ENCODE peak calls at places on chromosomes 16 and 17, in four cellular contexts. One of them, this sample, is unnamed.

GRCh38 chr17:49646391-49647255 is 31.3 kb downstream of the SPOP start:
- DNase-seq in HepG2: peak; percentile 23
- DNase-seq in SK-N-SH: no peak
- DNase-seq in K562: no peak
- DNase-seq in this sample: no peak

GRCh38 chr16:11986521-11987057 is 10.1 kb downstream of the SNX29 start:
- DNase-seq in K562: no peak
- DNase-seq in HepG2: no peak
- DNase-seq in SK-N-SH: no peak
- DNase-seq in this sample: no peak

GRCh38 chr17:65137076-65137935 is at the start of gene RGS9:
- DNase-seq in K562: peak; percentile 90
- DNase-seq in SK-N-SH: peak; percentile 97
- DNase-seq in HepG2: peak; percentile 52
- DNase-seq in this sample: peak; percentile 91

GRCh38 chr16:20064520-20064919 is 9.2 kb downstream of the GPR139 start:
- DNase-seq in SK-N-SH: no peak
- DNase-seq in K562: no peak
- DNase-seq in HepG2: no peak
- DNase-seq in this sample: no peak

GRCh38 chr17:35740997-35741931 is 9.8 kb downstream of the RASL10B start:
- DNase-seq in SK-N-SH: peak; percentile 74
- DNase-seq in HepG2: no peak
- DNase-seq in K562: no peak
- DNase-seq in this sample: no peak

GRCh38 chr16:8727084-8727590 is 52.7 kb downstream of the ABAT start:
- DNase-seq in HepG2: no peak
- DNase-seq in K562: no peak
- DNase-seq in SK-N-SH: no peak
- DNase-seq in this sample: no peak

GRCh38 chr17:39461911-39462641 is 790 bp downstream of the CDK12 start:
- DNase-seq in K562: peak; percentile 89
- DNase-seq in HepG2: peak; percentile 36
- DNase-seq in SK-N-SH: peak; percentile 84
- DNase-seq in this sample: no peak

GRCh38 chr17:40309031-40309937 is at the start of gene RARA:
- DNase-seq in SK-N-SH: peak; percentile 67
- DNase-seq in HepG2: peak; percentile 51
- DNase-seq in K562: peak; percentile 58
- DNase-seq in this sample: no peak

GRCh38 chr17:66337866-66338472 is 35.6 kb downstream of the PRKCA start:
- DNase-seq in K562: no peak
- DNase-seq in SK-N-SH: no peak
- DNase-seq in HepG2: no peak
- DNase-seq in this sample: no peak

GRCh38 chr16:89115216-89115949 is 21.7 kb downstream of the ACSF3 start:
- DNase-seq in HepG2: no peak
- DNase-seq in K562: peak; percentile 59
- DNase-seq in SK-N-SH: no peak
- DNase-seq in this sample: no peak

GRCh38 chr16:89042711-89043551 is 50.7 kb upstream of the ACSF3 start:
- DNase-seq in SK-N-SH: no peak
- DNase-seq in K562: no peak
- DNase-seq in HepG2: no peak
- DNase-seq in this sample: no peak

GRCh38 chr17:57600092-57600491 is 145.0 kb downstream of the CCDC182 start:
- DNase-seq in K562: no peak
- DNase-seq in HepG2: no peak
- DNase-seq in SK-N-SH: no peak
- DNase-seq in this sample: no peak

GRCh38 chr16:59046335-59046734 is 312.2 kb upstream of the GOT2 start:
- DNase-seq in SK-N-SH: no peak
- DNase-seq in HepG2: no peak
- DNase-seq in K562: no peak
- DNase-seq in this sample: no peak

GRCh38 chr17:58338454-58338841 is 9.9 kb upstream of the TSPOAP1 start:
- DNase-seq in K562: no peak
- DNase-seq in HepG2: no peak
- DNase-seq in SK-N-SH: no peak
- DNase-seq in this sample: no peak

GRCh38 chr17:49783051-49783715 is 5.3 kb upstream of the KAT7 start:
- DNase-seq in SK-N-SH: no peak
- DNase-seq in HepG2: no peak
- DNase-seq in K562: no peak
- DNase-seq in this sample: no peak

GRCh38 chr17:10119203-10120112 is 78.9 kb downstream of the GAS7 start:
- DNase-seq in SK-N-SH: no peak
- DNase-seq in K562: no peak
- DNase-seq in HepG2: no peak
- DNase-seq in this sample: no peak

GRCh38 chr17:69466905-69467630 is 52.6 kb downstream of the MAP2K6 start:
- DNase-seq in HepG2: peak; percentile 12
- DNase-seq in SK-N-SH: peak; percentile 50
- DNase-seq in K562: no peak
- DNase-seq in this sample: no peak

GRCh38 chr16:86722970-86723369 is 144.6 kb downstream of the FOXL1 start:
- DNase-seq in HepG2: no peak
- DNase-seq in SK-N-SH: no peak
- DNase-seq in K562: no peak
- DNase-seq in this sample: no peak

GRCh38 chr16:48918520-48919258 is 308.7 kb upstream of the N4BP1 start:
- DNase-seq in SK-N-SH: no peak
- DNase-seq in HepG2: no peak
- DNase-seq in K562: no peak
- DNase-seq in this sample: no peak

GRCh38 chr16:14344292-14344691 is 273.2 kb downstream of the MRTFB start:
- DNase-seq in HepG2: no peak
- DNase-seq in SK-N-SH: no peak
- DNase-seq in K562: peak; percentile 25
- DNase-seq in this sample: no peak

GRCh38 chr17:72883351-72883750 is 209.1 kb downstream of the SLC39A11 start:
- DNase-seq in SK-N-SH: no peak
- DNase-seq in K562: no peak
- DNase-seq in HepG2: no peak
- DNase-seq in this sample: no peak

GRCh38 chr17:39823407-39824054 is 40.6 kb downstream of the IKZF3 start:
- DNase-seq in K562: no peak
- DNase-seq in HepG2: no peak
- DNase-seq in SK-N-SH: no peak
- DNase-seq in this sample: no peak

GRCh38 chr17:68484458-68484857 is 27.2 kb upstream of the WIPI1 start:
- DNase-seq in K562: no peak
- DNase-seq in HepG2: peak; percentile 70
- DNase-seq in SK-N-SH: no peak
- DNase-seq in this sample: no peak

GRCh38 chr16:30368792-30369090 is 1.6 kb downstream of the TBC1D10B start:
- DNase-seq in HepG2: no peak
- DNase-seq in K562: no peak
- DNase-seq in SK-N-SH: no peak
- DNase-seq in this sample: no peak

GRCh38 chr17:31488264-31488981 is 96.9 kb downstream of the RAB11FIP4 start:
- DNase-seq in HepG2: no peak
- DNase-seq in K562: no peak
- DNase-seq in SK-N-SH: peak; percentile 68
- DNase-seq in this sample: no peak

GRCh38 chr16:48676836-48677235 is 66.9 kb upstream of the N4BP1 start:
- DNase-seq in K562: no peak
- DNase-seq in HepG2: no peak
- DNase-seq in SK-N-SH: no peak
- DNase-seq in this sample: no peak

GRCh38 chr16:24189941-24190340 is 66.2 kb upstream of the CACNG3 start:
- DNase-seq in K562: no peak
- DNase-seq in SK-N-SH: no peak
- DNase-seq in HepG2: no peak
- DNase-seq in this sample: no peak

GRCh38 chr16:77457046-77457445 is 22.2 kb upstream of the ADAMTS18 start:
- DNase-seq in K562: no peak
- DNase-seq in HepG2: no peak
- DNase-seq in SK-N-SH: no peak
- DNase-seq in this sample: no peak

GRCh38 chr16:68760671-68761275 is 23.7 kb downstream of the CDH1 start:
- DNase-seq in K562: peak; percentile 54
- DNase-seq in HepG2: peak; percentile 87
- DNase-seq in SK-N-SH: no peak
- DNase-seq in this sample: no peak

GRCh38 chr17:21330436-21331160 is 45.6 kb upstream of the KCNJ12 start:
- DNase-seq in SK-N-SH: no peak
- DNase-seq in HepG2: no peak
- DNase-seq in K562: no peak
- DNase-seq in this sample: no peak

GRCh38 chr16:17105239-17105721 is 365.5 kb downstream of the XYLT1 start:
- DNase-seq in K562: no peak
- DNase-seq in HepG2: no peak
- DNase-seq in SK-N-SH: no peak
- DNase-seq in this sample: no peak

GRCh38 chr16:88455610-88456355 is 2.7 kb downstream of the ZFPM1 start:
- DNase-seq in HepG2: peak; percentile 57
- DNase-seq in K562: peak; percentile 84
- DNase-seq in SK-N-SH: peak; percentile 63
- DNase-seq in this sample: no peak

GRCh38 chr17:48484256-48484655 is 46.6 kb downstream of the HOXB1 start:
- DNase-seq in SK-N-SH: no peak
- DNase-seq in HepG2: no peak
- DNase-seq in K562: no peak
- DNase-seq in this sample: no peak

GRCh38 chr17:43338886-43339516 is 59.8 kb upstream of the ARL4D start:
- DNase-seq in K562: no peak
- DNase-seq in SK-N-SH: no peak
- DNase-seq in HepG2: peak; percentile 51
- DNase-seq in this sample: no peak

DNA sequence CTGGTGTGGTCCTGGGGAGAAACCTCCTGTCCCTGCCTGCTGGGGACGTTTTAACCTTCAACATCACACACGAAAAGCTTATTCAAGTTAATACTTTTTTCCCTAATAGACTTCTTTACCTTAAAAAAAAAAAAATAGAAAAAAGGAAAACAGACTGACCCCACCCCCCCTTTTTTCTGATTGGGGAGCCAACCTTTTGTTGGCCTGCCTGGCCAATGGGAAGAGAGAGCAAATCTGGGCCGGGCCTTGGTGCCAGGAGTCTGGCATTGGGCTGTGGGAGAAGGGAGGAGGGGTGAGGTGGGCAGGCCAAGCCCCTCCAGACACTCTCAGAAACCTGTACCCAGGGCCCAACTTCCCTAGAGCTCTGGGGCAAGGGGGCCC is 3.0 kb downstream of the CBX8 start:
- DNase-seq in SK-N-SH: peak; percentile 94
- DNase-seq in K562: no peak
- DNase-seq in HepG2: no peak
- DNase-seq in this sample: peak; percentile 51
- TF ChIP-seq FOXM1 in SK-N-SH: no peak
- TF ChIP-seq FOXM1 in K562: no peak
- TF ChIP-seq FOXM1 in HepG2: no peak
- TF ChIP-seq FOXM1 in this sample: no peak

GRCh38 chr16:1469693-1470201 is 5.1 kb downstream of the CLCN7 start:
- DNase-seq in SK-N-SH: no peak
- DNase-seq in HepG2: no peak
- DNase-seq in K562: no peak
- DNase-seq in this sample: no peak
- TF ChIP-seq FOXM1 in SK-N-SH: no peak
- TF ChIP-seq FOXM1 in HepG2: no peak
- TF ChIP-seq FOXM1 in K562: no peak
- TF ChIP-seq FOXM1 in this sample: no peak

DNA sequence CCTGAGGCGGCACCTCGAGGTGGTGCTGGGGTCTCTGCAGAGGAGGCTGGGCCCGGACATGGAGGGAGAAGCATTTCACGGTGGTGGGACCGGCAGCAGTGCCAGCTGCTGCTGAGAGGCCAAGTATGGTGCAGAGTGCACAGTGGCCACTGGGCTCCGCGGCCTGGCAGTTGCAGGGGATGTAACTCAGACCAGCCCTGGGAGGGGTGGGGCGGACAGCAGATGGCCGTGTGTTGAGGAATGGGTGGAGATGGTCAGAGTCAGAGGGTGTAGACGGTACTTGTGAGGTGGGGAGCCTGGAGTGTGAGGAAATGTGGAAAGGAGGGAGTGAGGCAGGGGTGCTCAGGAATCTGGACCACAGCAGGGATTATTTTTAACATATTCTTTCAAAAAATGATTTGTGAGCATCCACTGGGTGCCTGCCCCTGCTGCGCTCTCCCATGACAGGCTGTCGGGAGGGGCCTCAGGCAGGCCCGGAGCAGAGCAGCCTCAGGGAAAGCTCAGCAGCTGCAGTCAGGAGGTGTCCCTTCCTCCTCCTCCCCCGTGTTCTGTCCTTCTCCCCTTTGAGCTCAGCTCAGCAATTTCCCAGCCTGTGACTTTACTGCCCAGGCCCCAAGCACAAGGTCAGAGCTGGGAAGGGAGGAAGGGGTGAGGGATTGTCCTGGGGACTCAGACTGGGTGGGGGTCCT is 113.1 kb downstream of the RAP1GAP2 start:
- DNase-seq in K562: no peak
- DNase-seq in HepG2: no peak
- DNase-seq in SK-N-SH: peak; percentile 69
- DNase-seq in this sample: no peak
- TF ChIP-seq FOXM1 in K562: no peak
- TF ChIP-seq FOXM1 in HepG2: no peak
- TF ChIP-seq FOXM1 in SK-N-SH: no peak
- TF ChIP-seq FOXM1 in this sample: no peak

GRCh38 chr17:17570207-17570797 is 21.2 kb downstream of the PEMT start:
- DNase-seq in HepG2: peak; percentile 55
- DNase-seq in SK-N-SH: peak; percentile 84
- DNase-seq in K562: peak; percentile 17
- DNase-seq in this sample: peak; percentile 23

GRCh38 chr17:17568772-17569195 is 22.7 kb downstream of the PEMT start:
- DNase-seq in SK-N-SH: peak; percentile 85
- DNase-seq in HepG2: peak; percentile 54
- DNase-seq in K562: peak; percentile 84
- DNase-seq in this sample: peak; percentile 80

GRCh38 chr17:17569691-17570090 is 21.8 kb downstream of the PEMT start:
- DNase-seq in K562: no peak
- DNase-seq in HepG2: no peak
- DNase-seq in SK-N-SH: no peak
- DNase-seq in this sample: no peak

GRCh38 chr17:17572010-17572785 is 19.3 kb downstream of the PEMT start:
- DNase-seq in SK-N-SH: no peak
- DNase-seq in K562: no peak
- DNase-seq in HepG2: peak; percentile 72
- DNase-seq in this sample: no peak

GRCh38 chr17:17570798-17571716 is 20.5 kb downstream of the PEMT start:
- DNase-seq in HepG2: peak; percentile 81
- DNase-seq in SK-N-SH: no peak
- DNase-seq in K562: no peak
- DNase-seq in this sample: no peak
- TF ChIP-seq FOXM1 in HepG2: no peak
- TF ChIP-seq FOXM1 in SK-N-SH: no peak
- TF ChIP-seq FOXM1 in K562: no peak
- TF ChIP-seq FOXM1 in this sample: no peak